ENCODE peak calls at places on chromosomes 4 and X, in six cellular contexts. R, X, H, N, Q and G are unnamed samples.

GRCh38 chr4:121147923-121148443 is 16.1 kb downstream of the TNIP3 start:
- DNase-seq in R (no peak), X (peak), H (no peak), N (peak), Q (no peak), G (peak)

GRCh38 chrX:63525491-63525890 is 174.4 kb upstream of the SPIN4 start:
- DNase-seq in R (no peak), X (no peak), H (no peak), N (no peak), Q (no peak), G (no peak)

GRCh38 chr4:145786261-145786660 is 106.3 kb downstream of the C4orf51 start:
- DNase-seq in R (no peak), X (no peak), H (no peak), N (no peak), Q (no peak), G (no peak)

GRCh38 chrX:153646620-153647373 is at the start of gene DUSP9:
- DNase-seq in R (peak), X (no peak), H (peak), N (no peak), Q (peak), G (peak)

GRCh38 chr4:99507762-99508161 is 3.1 kb upstream of the C4orf17 start:
- DNase-seq in R (no peak), X (no peak), H (no peak), N (no peak), Q (no peak), G (no peak)

GRCh38 chr4:11471613-11472012 is 42.9 kb upstream of the HS3ST1 start:
- DNase-seq in R (peak), X (no peak), H (no peak), N (no peak), Q (no peak), G (no peak)

GRCh38 chr4:8248091-8248490 is 21.5 kb upstream of the HTRA3 start:
- DNase-seq in R (no peak), X (peak), H (no peak), N (no peak), Q (no peak), G (peak)

GRCh38 chr4:73704314-73705055 is 35.9 kb upstream of the CXCL8 start:
- DNase-seq in R (peak), X (peak), H (no peak), N (peak), Q (peak), G (peak)

GRCh38 chr4:111400736-111401135 is 744.5 kb upstream of the FAM241A start:
- DNase-seq in R (no peak), X (peak), H (no peak), N (peak), Q (no peak), G (peak)

GRCh38 chr4:99808260-99808857 is 8.3 kb upstream of the DAPP1 start:
- DNase-seq in R (peak), X (peak), H (peak), N (peak), Q (peak), G (peak)

GRCh38 chr4:156330436-156331031 is 376.9 kb upstream of the CTSO start:
- DNase-seq in R (no peak), X (no peak), H (no peak), N (no peak), Q (no peak), G (no peak)

GRCh38 chr4:89486042-89486441 is 178.4 kb upstream of the GPRIN3 start:
- DNase-seq in R (no peak), X (peak), H (no peak), N (peak), Q (no peak), G (peak)

GRCh38 chr4:48970471-48970921 is 15.6 kb upstream of the CWH43 start:
- DNase-seq in R (no peak), X (peak), H (no peak), N (peak), Q (no peak), G (peak)

GRCh38 chr4:1872918-1873269 is 1.7 kb downstream of the NSD2 start:
- DNase-seq in R (no peak), X (peak), H (no peak), N (peak), Q (no peak), G (peak)

GRCh38 chr4:102348701-102349100 is 3.4 kb upstream of the SLC39A8 start:
- DNase-seq in R (no peak), X (no peak), H (no peak), N (no peak), Q (no peak), G (no peak)

GRCh38 chr4:7854697-7855370 is 84.8 kb downstream of the AFAP1 start:
- DNase-seq in R (no peak), X (no peak), H (no peak), N (peak), Q (no peak), G (peak)

GRCh38 chrX:145190801-145191389 is 56.4 kb upstream of the SPANXN1 start:
- DNase-seq in R (no peak), X (peak), H (no peak), N (no peak), Q (no peak), G (no peak)

GRCh38 chrX:149517308-149517707 is 12.2 kb upstream of the IDS start:
- DNase-seq in R (no peak), X (no peak), H (no peak), N (no peak), Q (no peak), G (no peak)

GRCh38 chr4:688695-689497 is at the start of gene SLC49A3:
- DNase-seq in R (no peak), X (peak), H (peak), N (no peak), Q (no peak), G (no peak)

GRCh38 chr4:109721033-109721432 is 8.8 kb downstream of the PLA2G12A start:
- DNase-seq in R (no peak), X (no peak), H (no peak), N (peak), Q (no peak), G (peak)

GRCh38 chr4:41653523-41653922 is 95.0 kb downstream of the PHOX2B start:
- DNase-seq in R (no peak), X (no peak), H (no peak), N (no peak), Q (no peak), G (no peak)

GRCh38 chr4:38943355-38943754 is 75.7 kb downstream of the FAM114A1 start:
- DNase-seq in R (peak), X (no peak), H (no peak), N (no peak), Q (no peak), G (no peak)

GRCh38 chr4:176767183-176767582 is 25.5 kb downstream of the VEGFC start:
- DNase-seq in R (no peak), X (peak), H (no peak), N (peak), Q (no peak), G (peak)

GRCh38 chr4:122616910-122617596 is 3.8 kb downstream of the IL21 start:
- DNase-seq in R (no peak), X (no peak), H (no peak), N (no peak), Q (no peak), G (no peak)

GRCh38 chrX:120874678-120875557 is 748 bp downstream of the CT47B1 start:
- DNase-seq in R (no peak), X (no peak), H (no peak), N (no peak), Q (no peak), G (no peak)

GRCh38 chr4:159191989-159192388 is 89.1 kb downstream of the RAPGEF2 start:
- DNase-seq in R (no peak), X (peak), H (peak), N (peak), Q (no peak), G (peak)

GRCh38 chr4:153804742-153805141 is 15.9 kb upstream of the SFRP2 start:
- DNase-seq in R (no peak), X (peak), H (no peak), N (no peak), Q (no peak), G (no peak)

GRCh38 chr4:185504098-185505047 is 30.9 kb downstream of the PDLIM3 start:
- DNase-seq in R (peak), X (no peak), H (no peak), N (no peak), Q (peak), G (no peak)

GRCh38 chr4:158056689-158057245 is 116.1 kb downstream of the GASK1B start:
- DNase-seq in R (no peak), X (no peak), H (no peak), N (no peak), Q (no peak), G (no peak)

GRCh38 chr4:52984469-52984868 is 122.4 kb downstream of the RASL11B start:
- DNase-seq in R (no peak), X (peak), H (no peak), N (peak), Q (no peak), G (peak)

GRCh38 chr4:89829470-89830138 is 7.4 kb downstream of the SNCA start:
- DNase-seq in R (peak), X (peak), H (no peak), N (peak), Q (no peak), G (peak)

GRCh38 chrX:63258144-63258543 is 93.0 kb downstream of the SPIN4 start:
- DNase-seq in R (no peak), X (peak), H (no peak), N (peak), Q (no peak), G (no peak)

GRCh38 chr4:5374994-5375393 is 323.7 kb downstream of the STK32B start:
- DNase-seq in R (no peak), X (no peak), H (no peak), N (no peak), Q (peak), G (no peak)

DNA sequence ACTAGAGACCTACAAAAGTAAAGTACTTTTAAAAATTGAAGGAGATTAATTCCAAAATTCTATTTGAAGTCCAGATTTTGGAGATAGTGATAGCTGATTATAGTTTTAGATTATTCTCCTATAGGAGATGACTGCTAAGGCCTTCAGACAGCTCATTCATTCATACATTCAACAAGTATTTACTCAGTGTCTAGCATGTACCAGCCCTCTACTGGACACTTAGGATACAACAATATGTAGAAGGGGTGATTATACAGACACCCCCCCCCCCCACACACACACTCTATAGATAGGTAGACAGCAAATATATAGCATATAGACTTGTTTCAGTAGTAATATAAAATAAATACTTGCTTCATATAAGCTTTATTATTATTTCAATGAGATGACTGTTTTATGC is 60.4 kb upstream of the TAF9B start:
- DNase-seq in R (peak), X (peak), H (no peak), N (no peak), Q (no peak), G (no peak)
- TF ChIP-seq CTCF in R (no peak), X (peak), H (peak), N (no peak), Q (no peak), G (no peak)

DNA sequence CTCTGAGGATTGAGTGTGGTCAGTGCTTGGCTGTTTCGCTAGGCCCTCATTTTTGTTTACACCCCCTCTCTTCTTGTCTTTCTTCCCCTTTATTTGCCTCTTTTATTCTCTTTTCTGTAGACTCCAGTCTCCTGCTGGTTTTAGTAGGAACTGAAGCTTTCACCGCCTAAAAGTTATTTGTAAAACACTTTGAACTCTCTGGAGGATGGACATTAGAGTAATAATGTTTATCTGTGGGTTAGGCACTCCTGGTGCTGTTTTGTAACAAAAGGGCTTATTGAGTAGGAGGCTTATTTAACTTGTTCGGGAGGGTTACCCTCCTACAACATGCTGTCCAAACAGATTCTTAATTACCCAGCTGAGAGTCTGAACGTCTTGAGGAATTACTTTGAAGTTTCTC is 1.6 kb upstream of the ARHGAP10 start:
- DNase-seq in R (no peak), X (no peak), H (no peak), N (no peak), Q (no peak), G (no peak)
- TF ChIP-seq CTCF in R (no peak), X (peak), H (peak), N (no peak), Q (no peak), G (peak)

DNA sequence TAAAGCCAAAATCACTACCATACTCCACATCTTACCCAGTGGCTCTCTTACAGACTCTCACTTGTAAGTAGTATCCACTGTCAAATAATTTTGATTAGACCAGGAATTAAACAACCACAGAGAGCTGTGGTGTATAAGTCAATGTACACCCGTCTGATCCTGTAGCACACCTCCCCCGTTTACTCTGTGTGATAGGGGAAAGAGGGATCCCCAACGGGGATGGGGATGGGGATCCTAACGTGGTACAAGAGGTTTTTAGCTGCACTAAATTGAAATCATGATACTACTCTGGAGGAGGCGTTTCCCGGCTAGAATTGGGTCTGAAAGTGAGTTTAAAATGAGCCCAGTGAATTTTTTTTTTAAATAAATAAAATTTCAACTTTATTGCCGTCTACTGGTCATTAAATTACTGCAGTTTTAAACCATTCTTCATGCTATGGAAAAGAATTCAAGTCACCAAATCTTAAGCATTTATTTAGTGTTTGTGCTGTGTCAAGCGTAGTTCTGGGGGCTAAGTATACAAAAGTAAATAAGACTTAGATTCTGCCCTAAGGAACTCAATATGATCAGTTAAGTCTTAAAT is 76.6 kb downstream of the INTS12 start:
- DNase-seq in R (no peak), X (no peak), H (no peak), N (no peak), Q (no peak), G (no peak)
- TF ChIP-seq CTCF in R (no peak), X (peak), H (no peak), N (peak), Q (peak), G (no peak)

DNA sequence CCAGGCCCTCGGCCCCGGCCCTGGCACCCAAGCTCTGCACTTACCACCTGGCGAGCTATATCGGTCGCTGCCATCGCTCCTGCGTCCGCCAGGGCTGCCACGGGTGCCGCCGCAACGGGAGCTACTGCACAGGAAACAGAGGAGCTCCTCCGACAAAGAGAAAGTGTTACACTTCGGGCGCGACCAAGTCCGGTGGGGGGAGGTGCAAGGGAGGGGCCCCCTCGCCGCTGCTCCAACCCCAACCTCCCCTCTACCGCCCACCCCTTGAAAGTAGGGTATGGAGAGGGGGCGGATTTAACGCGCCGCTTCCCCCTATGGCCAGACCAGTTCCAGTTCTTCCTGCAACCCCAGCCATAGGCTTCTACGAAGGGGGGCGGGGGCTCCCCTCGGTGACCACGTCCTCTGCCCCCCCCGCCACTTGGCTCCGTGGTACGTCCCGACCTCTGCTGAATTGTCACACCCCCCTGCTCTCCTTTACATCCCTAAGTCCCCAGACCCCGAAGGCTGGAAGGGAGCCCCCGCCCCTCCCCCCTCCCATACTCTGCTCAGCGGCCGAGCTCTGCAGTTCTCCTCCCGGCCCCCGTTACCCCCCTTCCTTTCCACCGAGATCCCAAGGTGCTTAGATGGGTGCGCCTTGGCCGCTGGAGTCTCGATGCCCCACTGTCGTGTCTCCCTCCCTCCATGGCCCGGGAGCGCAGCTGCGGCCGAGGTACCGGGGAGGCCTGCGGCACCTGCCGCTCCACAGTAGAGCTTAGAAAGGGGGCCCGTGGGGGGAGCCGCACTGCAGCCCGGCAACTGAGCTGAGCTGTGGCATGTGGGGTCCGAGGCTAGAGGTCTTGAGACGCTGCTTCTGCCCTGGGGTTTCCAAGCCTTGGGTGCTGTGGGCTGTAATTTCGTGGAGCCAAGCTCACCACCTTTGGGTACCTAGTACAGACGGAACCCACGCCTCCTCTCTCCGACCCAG is at the start of gene SEPTIN6:
- DNase-seq in R (peak), X (peak), H (peak), N (peak), Q (peak), G (peak)
- TF ChIP-seq CTCF in R (peak), X (no peak), H (peak), N (no peak), Q (no peak), G (no peak)

GRCh38 chr4:15681372-15682339 is at the start of gene FAM200B:
- DNase-seq in R (peak), X (peak), H (peak), N (peak), Q (peak), G (peak)
- TF ChIP-seq CTCF in R (peak), X (no peak), H (peak), N (no peak), Q (no peak), G (peak)

DNA sequence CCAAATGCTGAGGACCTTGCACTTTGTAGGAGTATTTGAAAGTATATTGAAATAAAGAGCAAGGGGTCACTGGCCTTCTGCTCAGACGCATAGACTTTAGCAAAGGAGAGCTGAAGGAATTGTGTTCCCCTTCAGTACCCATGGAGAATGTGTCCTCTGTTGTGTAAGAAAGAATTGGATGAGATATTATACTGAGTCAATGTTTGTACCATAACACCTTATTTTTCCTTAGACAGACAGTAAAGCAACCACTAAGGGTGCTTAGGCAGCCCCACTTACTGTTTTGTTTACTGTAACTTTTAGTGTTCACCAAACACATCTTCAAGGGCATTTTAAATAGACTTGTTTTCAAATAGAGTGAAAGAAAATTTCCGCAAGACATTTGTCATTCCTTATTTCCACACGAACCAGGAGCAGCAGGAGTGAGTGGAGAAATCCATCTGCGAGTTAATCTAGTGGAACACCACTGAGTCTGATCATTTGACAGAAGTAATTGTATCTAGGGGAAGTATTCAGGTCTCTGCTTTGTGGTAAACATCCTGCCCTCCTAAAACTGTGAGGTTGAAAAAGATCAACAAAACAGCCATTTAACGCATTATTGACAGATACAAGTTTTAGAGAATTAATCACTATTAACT is 89.5 kb downstream of the SLIT2 start:
- DNase-seq in R (no peak), X (no peak), H (no peak), N (no peak), Q (no peak), G (no peak)
- TF ChIP-seq CTCF in R (no peak), X (no peak), H (no peak), N (no peak), Q (no peak), G (no peak)

GRCh38 chr4:63831590-63831989 is 577.7 kb downstream of the TECRL start:
- DNase-seq in R (no peak), X (no peak), H (no peak), N (no peak), Q (no peak), G (no peak)
- TF ChIP-seq CTCF in R (no peak), X (no peak), H (no peak), N (no peak), Q (no peak), G (no peak)

GRCh38 chrX:15056044-15056443 is 182.8 kb downstream of the MOSPD2 start:
- DNase-seq in R (no peak), X (no peak), H (no peak), N (no peak), Q (no peak), G (no peak)

GRCh38 chrX:15055146-15055930 is 182.1 kb downstream of the MOSPD2 start:
- DNase-seq in R (no peak), X (peak), H (no peak), N (peak), Q (no peak), G (peak)

GRCh38 chrX:15059488-15059887 is 186.3 kb downstream of the MOSPD2 start:
- DNase-seq in R (no peak), X (peak), H (no peak), N (no peak), Q (no peak), G (no peak)
- TF ChIP-seq CTCF in R (no peak), X (peak), H (peak), N (no peak), Q (no peak), G (no peak)

GRCh38 chr4:115852767-115853091 is 739.3 kb upstream of the NDST4 start:
- DNase-seq in R (no peak), X (no peak), H (no peak), N (no peak), Q (no peak), G (no peak)

GRCh38 chr4:115850799-115851509 is 737.5 kb upstream of the NDST4 start:
- DNase-seq in R (no peak), X (no peak), H (no peak), N (no peak), Q (no peak), G (no peak)

GRCh38 chr4:115851918-115852766 is 738.7 kb upstream of the NDST4 start:
- DNase-seq in R (peak), X (no peak), H (peak), N (peak), Q (no peak), G (no peak)
- TF ChIP-seq CTCF in R (peak), X (peak), H (peak), N (peak), Q (no peak), G (no peak)